ENCODE peak calls at places on chromosomes 13 and 19, in seven cellular contexts. M is neural progenitor cell, L is hepatocyte, S is PC-3, F is HCT116, Q is GM23338, E is MM.1S. P is an unnamed sample.

GRCh38 chr13:51026016-51026415 is 85.1 kb downstream of the C13orf42 start:
- DNase-seq in M (no peak), L (no peak), S (no peak), F (no peak), Q (no peak), E (no peak), P (no peak)

GRCh38 chr19:49064768-49065611 is at the start of gene NTF4:
- DNase-seq in M (peak), L (peak), S (peak), F (no peak), Q (peak), E (no peak), P (peak)

GRCh38 chr13:71906438-71906837 is 39.4 kb upstream of the DACH1 start:
- DNase-seq in M (no peak), L (no peak), S (no peak), F (no peak), Q (no peak), E (no peak), P (no peak)

GRCh38 chr19:18538115-18538514 is 5.3 kb downstream of the FKBP8 start:
- DNase-seq in M (no peak), L (no peak), S (no peak), F (no peak), Q (no peak), E (no peak), P (no peak)

GRCh38 chr19:49847731-49848696 is 2.9 kb upstream of the PTOV1 start:
- DNase-seq in M (no peak), L (no peak), S (peak), F (peak), Q (no peak), E (no peak), P (peak)

GRCh38 chr13:73598021-73598712 is 536.0 kb downstream of the KLF12 start:
- DNase-seq in M (no peak), L (peak), S (peak), F (no peak), Q (no peak), E (no peak), P (peak)

GRCh38 chr19:41541990-41542584 is 33.9 kb upstream of the CEACAM21 start:
- DNase-seq in M (peak), L (no peak), S (peak), F (peak), Q (peak), E (no peak), P (peak)

GRCh38 chr13:66951426-66951825 is 278.7 kb downstream of the PCDH9 start:
- DNase-seq in M (no peak), L (no peak), S (no peak), F (no peak), Q (peak), E (no peak), P (no peak)

GRCh38 chr19:3163230-3163886 is 15.2 kb upstream of the S1PR4 start:
- DNase-seq in M (peak), L (peak), S (peak), F (no peak), Q (peak), E (peak), P (peak)

GRCh38 chr13:33349996-33350826 is 64.7 kb upstream of the STARD13 start:
- DNase-seq in M (peak), L (peak), S (peak), F (no peak), Q (peak), E (no peak), P (peak)

GRCh38 chr19:41958367-41959055 is 610 bp downstream of the RABAC1 start:
- DNase-seq in M (peak), L (peak), S (peak), F (peak), Q (peak), E (peak), P (peak)

GRCh38 chr19:14487370-14488125 is 8.4 kb downstream of the GIPC1 start:
- DNase-seq in M (no peak), L (no peak), S (no peak), F (no peak), Q (no peak), E (no peak), P (no peak)

GRCh38 chr13:59701261-59701660 is 462.5 kb downstream of the DIAPH3 start:
- DNase-seq in M (no peak), L (no peak), S (no peak), F (no peak), Q (no peak), E (no peak), P (no peak)

DNA sequence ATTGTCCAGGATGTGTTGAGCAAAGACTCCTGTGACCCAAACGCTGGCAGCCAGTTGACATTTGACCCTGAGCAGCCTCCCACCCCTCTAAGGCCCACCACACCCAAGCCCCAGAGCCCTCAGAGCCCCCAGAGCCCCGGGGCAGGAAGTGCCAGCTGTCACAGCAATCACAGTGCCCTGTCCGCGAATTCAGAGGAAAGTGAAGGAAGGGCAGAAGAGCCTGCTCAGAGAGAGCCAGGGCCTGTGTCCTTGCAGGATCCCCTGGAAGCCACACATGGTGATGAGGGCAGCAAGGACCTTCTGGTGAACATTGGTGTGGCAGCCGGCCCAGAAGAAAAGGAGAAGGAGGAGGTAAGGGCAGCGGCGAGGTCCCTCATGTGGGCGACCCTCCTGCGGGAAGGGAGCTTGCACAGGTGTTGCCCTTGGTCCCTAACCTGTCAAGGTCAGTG is 63.7 kb downstream of the SPATA13 start:
- DNase-seq in M (no peak), L (no peak), S (no peak), F (no peak), Q (no peak), E (no peak), P (no peak)
- H3K4me3 ChIP-seq in M (no peak), L (no peak), S (no peak), F (no peak), Q (no peak), E (no peak), P (no peak)

GRCh38 chr13:41196011-41196410 is 1.6 kb upstream of the KBTBD7 start:
- DNase-seq in M (no peak), L (no peak), S (no peak), F (no peak), Q (no peak), E (no peak), P (no peak)
- TF ChIP-seq EZH2 in M (no peak), L (no peak), S (no peak), F (no peak), Q (no peak), E (no peak), P (no peak)

GRCh38 chr13:57552441-57552840 is 79.1 kb upstream of the PCDH17 start:
- DNase-seq in M (no peak), L (no peak), S (no peak), F (no peak), Q (no peak), E (no peak), P (no peak)

GRCh38 chr13:57553932-57554331 is 77.6 kb upstream of the PCDH17 start:
- DNase-seq in M (no peak), L (no peak), S (no peak), F (no peak), Q (no peak), E (no peak), P (no peak)

GRCh38 chr13:57557979-57558529 is 73.5 kb upstream of the PCDH17 start:
- DNase-seq in M (peak), L (peak), S (peak), F (no peak), Q (peak), E (peak), P (peak)
- TF ChIP-seq EZH2phosphoT487 in M (no peak), L (no peak), S (no peak), F (no peak), Q (no peak), E (no peak), P (no peak)

DNA sequence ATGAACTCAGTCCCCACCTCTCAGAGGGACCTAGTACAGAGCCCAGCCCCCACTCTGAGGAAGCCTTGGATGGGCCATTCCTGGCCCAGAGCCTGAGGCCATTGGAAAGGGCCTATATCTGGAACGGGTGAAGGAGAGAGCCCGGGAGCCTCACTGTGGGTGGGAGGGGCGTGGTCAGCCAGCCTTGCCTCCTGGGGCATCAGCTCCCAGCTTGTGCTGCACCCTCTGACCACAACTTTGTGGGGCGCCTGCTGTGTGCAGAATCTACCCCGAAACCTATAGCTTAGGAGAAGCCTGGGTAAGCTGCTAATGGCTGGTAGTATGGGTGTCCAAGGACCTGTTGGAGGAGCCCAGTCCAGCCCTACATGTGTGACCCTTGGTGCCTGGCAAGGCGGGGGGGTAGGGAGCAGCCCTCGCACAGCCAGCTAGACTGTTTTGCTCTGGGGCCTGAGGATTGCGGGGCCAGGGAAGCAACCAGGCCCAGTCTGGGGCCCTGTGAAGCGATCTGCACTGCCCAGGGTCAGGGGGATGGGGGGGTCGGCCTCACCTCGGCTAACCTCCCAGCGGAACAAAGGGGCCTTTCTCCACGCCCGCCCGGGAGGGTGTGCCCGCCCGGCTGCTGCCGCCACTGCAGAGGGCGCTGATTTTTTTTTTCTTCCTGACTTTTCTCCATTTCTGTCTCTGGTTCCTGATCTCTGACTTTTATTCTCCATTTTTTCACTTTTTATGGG is 42.3 kb downstream of the LYL1 start:
- DNase-seq in M (peak), L (no peak), S (no peak), F (no peak), Q (no peak), E (peak), P (peak)
- H3K4me3 ChIP-seq in M (peak), L (no peak), S (peak), F (peak), Q (peak), E (no peak), P (peak)

DNA sequence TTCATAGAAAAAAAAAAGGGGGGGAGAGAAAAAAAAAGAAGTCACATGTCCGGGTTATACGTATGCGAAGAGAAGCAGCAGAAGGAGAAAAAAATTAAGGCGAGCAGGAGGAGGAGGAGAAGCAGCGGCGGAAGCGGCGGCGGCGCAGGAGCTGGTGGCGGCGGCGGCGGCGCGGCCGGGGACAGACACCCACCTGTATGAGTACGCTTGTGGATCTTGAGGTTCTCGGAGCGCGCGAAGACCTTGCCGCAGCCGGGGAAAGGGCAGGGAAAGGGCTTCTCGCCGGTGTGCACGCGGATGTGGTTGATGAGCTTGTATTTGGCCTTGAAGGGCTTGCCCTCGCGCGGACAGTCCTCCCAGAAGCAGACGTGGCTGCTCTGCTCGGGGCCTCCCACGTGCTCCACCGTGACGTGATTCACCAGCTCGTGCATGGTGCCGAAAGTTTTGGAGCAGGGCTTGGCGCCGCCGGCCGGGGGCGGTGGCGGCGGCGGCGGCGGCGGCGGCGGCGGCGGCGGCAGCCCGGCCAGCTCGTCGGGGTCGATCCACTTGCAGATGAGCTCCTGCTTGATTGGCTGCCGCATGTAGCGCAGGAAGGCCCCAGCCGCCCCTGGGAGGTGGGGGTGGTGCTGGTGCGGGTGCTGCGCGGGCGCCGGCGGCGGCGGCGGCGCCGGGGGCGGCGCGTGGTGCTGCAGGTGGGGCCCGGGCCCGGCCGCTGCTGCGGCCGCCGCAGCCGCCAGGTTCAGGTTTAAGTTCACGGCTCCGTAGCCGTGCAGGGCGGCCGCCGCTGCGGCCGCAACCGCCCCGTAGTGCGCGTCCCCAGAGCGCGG is 1.4 kb downstream of the ZIC5 start:
- DNase-seq in M (peak), L (no peak), S (no peak), F (peak), Q (peak), E (peak), P (peak)
- TF ChIP-seq EZH2 in M (no peak), L (peak), S (no peak), F (no peak), Q (peak), E (no peak), P (peak)

GRCh38 chr19:39399684-39400465 is 6.8 kb upstream of the ZFP36 start:
- DNase-seq in M (no peak), L (no peak), S (no peak), F (no peak), Q (no peak), E (no peak), P (no peak)

GRCh38 chr19:39397360-39398296 is 6.5 kb downstream of the MED29 start:
- DNase-seq in M (peak), L (peak), S (peak), F (peak), Q (peak), E (peak), P (peak)

GRCh38 chr19:39401549-39402416 is 4.9 kb upstream of the ZFP36 start:
- DNase-seq in M (peak), L (peak), S (peak), F (peak), Q (no peak), E (peak), P (peak)

GRCh38 chr19:39400997-39401548 is 5.6 kb upstream of the ZFP36 start:
- DNase-seq in M (no peak), L (peak), S (no peak), F (no peak), Q (no peak), E (no peak), P (no peak)

DNA sequence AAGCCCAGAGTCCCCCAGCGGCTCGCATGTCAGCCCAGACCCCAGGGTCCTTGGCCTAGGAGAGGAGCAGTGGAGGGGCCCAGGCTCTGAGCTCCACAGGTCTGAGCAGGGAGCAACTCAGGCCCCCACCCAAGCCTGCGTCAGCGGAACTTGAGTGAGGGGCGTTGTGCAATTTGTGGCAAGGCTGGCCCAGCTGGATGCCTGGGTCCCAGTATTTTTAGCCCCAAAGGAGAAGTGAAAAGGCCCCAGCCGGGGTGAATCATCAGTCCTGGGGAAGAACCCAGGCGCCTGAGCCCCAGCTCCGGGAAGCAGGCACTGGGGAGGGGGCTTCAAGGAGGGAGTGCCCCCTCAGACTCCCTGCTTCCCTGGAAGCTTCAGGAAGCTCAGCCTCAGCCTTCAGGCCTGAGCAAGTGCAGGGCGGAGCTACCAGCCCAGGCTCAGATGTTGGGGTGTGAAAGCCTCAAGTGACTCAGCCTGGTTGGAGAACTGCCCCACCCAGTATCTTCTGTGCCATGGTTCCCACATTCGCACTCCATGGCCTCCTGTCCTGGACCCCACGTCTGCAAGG is 7.2 kb downstream of the MED29 start:
- DNase-seq in M (no peak), L (peak), S (peak), F (peak), Q (no peak), E (peak), P (peak)
- TF ChIP-seq EZH2phosphoT487 in M (no peak), L (no peak), S (no peak), F (no peak), Q (no peak), E (no peak), P (no peak)

DNA sequence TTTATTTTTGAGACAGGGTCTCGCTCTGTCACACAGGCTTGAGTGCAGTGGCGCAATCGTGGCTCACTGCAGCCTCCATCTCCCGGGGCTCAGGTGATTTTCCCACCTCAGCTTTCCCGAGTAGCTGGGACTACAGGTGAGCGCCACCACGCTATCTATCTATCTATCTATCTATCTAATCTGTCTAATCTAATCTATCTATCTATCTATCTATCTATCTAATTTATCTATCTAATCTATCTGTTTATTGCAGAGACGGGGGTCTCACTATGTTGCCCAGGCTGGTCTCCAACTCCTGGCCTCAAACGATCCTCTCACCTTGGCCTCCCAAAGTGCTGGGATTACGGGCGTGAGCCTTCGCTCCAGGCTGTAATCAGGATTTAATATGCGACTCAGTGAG is 587 bp downstream of the ZNF613 start:
- DNase-seq in M (no peak), L (no peak), S (no peak), F (no peak), Q (no peak), E (no peak), P (no peak)
- H3K4me3 ChIP-seq in M (peak), L (peak), S (peak), F (peak), Q (peak), E (peak), P (peak)